ENCODE peak calls at places on chromosome 17, in six cellular contexts. One of them, this sample, is unnamed. For H3K27me3, the result is how much of the 10 kb centered on the place peaks cover.

GRCh38 chr17:77810536-77810935 is 148.0 kb upstream of the TNRC6C start:
- DNase-seq in pancreas: no peak
- DNase-seq in heart right ventricle: peak
- DNase-seq in upper lobe of right lung: no peak
- DNase-seq in DND-41: no peak
- DNase-seq in adrenal gland: peak
- DNase-seq in this sample: no peak

GRCh38 chr17:37148171-37148570 is 199.4 kb downstream of the AATF start:
- DNase-seq in pancreas: no peak
- DNase-seq in heart right ventricle: peak
- DNase-seq in upper lobe of right lung: no peak
- DNase-seq in DND-41: no peak
- DNase-seq in adrenal gland: no peak
- DNase-seq in this sample: no peak

GRCh38 chr17:21510686-21511367 is 134.7 kb downstream of the KCNJ12 start:
- DNase-seq in pancreas: no peak
- DNase-seq in heart right ventricle: no peak
- DNase-seq in upper lobe of right lung: no peak
- DNase-seq in DND-41: no peak
- DNase-seq in adrenal gland: no peak
- DNase-seq in this sample: no peak

GRCh38 chr17:13074026-13074425 is 56.2 kb upstream of the ELAC2 start:
- DNase-seq in pancreas: no peak
- DNase-seq in heart right ventricle: no peak
- DNase-seq in upper lobe of right lung: no peak
- DNase-seq in DND-41: no peak
- DNase-seq in adrenal gland: no peak
- DNase-seq in this sample: peak

GRCh38 chr17:27807567-27808470 is 7.5 kb upstream of the NOS2 start:
- DNase-seq in pancreas: no peak
- DNase-seq in heart right ventricle: peak
- DNase-seq in upper lobe of right lung: no peak
- DNase-seq in DND-41: peak
- DNase-seq in adrenal gland: no peak
- DNase-seq in this sample: no peak

GRCh38 chr17:63086483-63087185 is 120.6 kb downstream of the TANC2 start:
- DNase-seq in pancreas: no peak
- DNase-seq in heart right ventricle: no peak
- DNase-seq in upper lobe of right lung: no peak
- DNase-seq in DND-41: no peak
- DNase-seq in adrenal gland: no peak
- DNase-seq in this sample: no peak

GRCh38 chr17:3295632-3296031 is 2.5 kb downstream of the OR3A1 start:
- DNase-seq in pancreas: no peak
- DNase-seq in heart right ventricle: no peak
- DNase-seq in upper lobe of right lung: no peak
- DNase-seq in DND-41: no peak
- DNase-seq in adrenal gland: no peak
- DNase-seq in this sample: no peak

GRCh38 chr17:21400816-21401593 is 24.8 kb downstream of the KCNJ12 start:
- DNase-seq in pancreas: peak
- DNase-seq in heart right ventricle: no peak
- DNase-seq in upper lobe of right lung: no peak
- DNase-seq in DND-41: no peak
- DNase-seq in adrenal gland: no peak
- DNase-seq in this sample: no peak

GRCh38 chr17:66964930-66965800 is 658 bp downstream of the CACNG4 start:
- DNase-seq in pancreas: peak
- DNase-seq in heart right ventricle: no peak
- DNase-seq in upper lobe of right lung: no peak
- DNase-seq in DND-41: no peak
- DNase-seq in adrenal gland: no peak
- DNase-seq in this sample: no peak

GRCh38 chr17:4565209-4566141 is 5.1 kb upstream of the GGT6 start:
- DNase-seq in pancreas: peak
- DNase-seq in heart right ventricle: peak
- DNase-seq in upper lobe of right lung: peak
- DNase-seq in DND-41: peak
- DNase-seq in adrenal gland: peak
- DNase-seq in this sample: peak

GRCh38 chr17:42317256-42317966 is 29.1 kb downstream of the STAT5A start:
- DNase-seq in pancreas: no peak
- DNase-seq in heart right ventricle: no peak
- DNase-seq in upper lobe of right lung: no peak
- DNase-seq in DND-41: no peak
- DNase-seq in adrenal gland: no peak
- DNase-seq in this sample: no peak

DNA sequence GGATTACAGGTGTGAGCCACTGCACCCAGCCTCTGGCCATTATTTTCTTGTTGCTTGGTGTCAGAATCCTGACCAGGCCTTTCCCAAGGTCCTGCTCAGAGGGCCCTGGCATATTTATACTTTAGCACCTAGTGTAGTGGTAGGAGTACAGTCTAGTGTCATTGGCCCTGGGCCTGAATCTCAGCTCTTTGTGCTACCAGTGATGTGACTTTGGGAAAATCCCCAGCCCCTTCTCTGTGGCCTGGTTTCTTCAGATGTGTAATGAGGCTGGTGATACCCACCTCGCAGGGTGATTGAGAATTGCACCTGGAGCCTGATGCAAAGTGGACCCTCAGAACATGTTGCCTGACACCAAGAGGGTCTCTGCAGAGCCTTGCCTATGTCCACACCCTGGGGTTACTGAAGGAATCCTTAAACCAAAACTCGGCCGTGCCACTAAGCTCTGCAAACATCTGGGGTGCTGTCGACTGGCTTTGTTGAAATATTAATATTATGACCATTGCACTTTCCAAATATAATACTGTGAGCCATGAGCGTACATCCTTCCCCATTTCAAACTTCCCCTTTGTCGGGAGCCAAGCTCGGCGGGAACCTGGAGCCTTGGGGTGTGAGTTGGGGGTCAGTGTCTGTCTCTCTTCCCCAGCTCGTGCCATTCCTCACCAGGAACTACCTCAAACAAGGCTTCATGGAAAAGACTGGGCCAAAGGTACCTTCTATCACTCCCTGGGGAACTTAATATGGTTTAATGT is 18.0 kb upstream of the RNF135 start:
- DNase-seq in pancreas: no peak
- DNase-seq in heart right ventricle: no peak
- DNase-seq in upper lobe of right lung: no peak
- DNase-seq in DND-41: no peak
- DNase-seq in adrenal gland: peak
- DNase-seq in this sample: no peak
- H3K27ac ChIP-seq in pancreas: no peak
- H3K27ac ChIP-seq in heart right ventricle: no peak
- H3K27ac ChIP-seq in upper lobe of right lung: peak
- H3K27ac ChIP-seq in DND-41: no peak
- H3K27ac ChIP-seq in adrenal gland: peak
- H3K27ac ChIP-seq in this sample: no peak

GRCh38 chr17:29620271-29620670 is 2.4 kb downstream of the CORO6 start:
- DNase-seq in pancreas: peak
- DNase-seq in heart right ventricle: no peak
- DNase-seq in upper lobe of right lung: peak
- DNase-seq in DND-41: no peak
- DNase-seq in adrenal gland: no peak
- DNase-seq in this sample: peak
- H3K27me3 ChIP-seq in pancreas: under half
- H3K27me3 ChIP-seq in heart right ventricle: under half
- H3K27me3 ChIP-seq in upper lobe of right lung: under half
- H3K27me3 ChIP-seq in DND-41: under half
- H3K27me3 ChIP-seq in adrenal gland: under half
- H3K27me3 ChIP-seq in this sample: under half

GRCh38 chr17:8602679-8603078 is 27.8 kb downstream of the MYH10 start:
- DNase-seq in pancreas: no peak
- DNase-seq in heart right ventricle: no peak
- DNase-seq in upper lobe of right lung: no peak
- DNase-seq in DND-41: no peak
- DNase-seq in adrenal gland: no peak
- DNase-seq in this sample: no peak

GRCh38 chr17:8593276-8593675 is 37.2 kb downstream of the MYH10 start:
- DNase-seq in pancreas: no peak
- DNase-seq in heart right ventricle: no peak
- DNase-seq in upper lobe of right lung: no peak
- DNase-seq in DND-41: no peak
- DNase-seq in adrenal gland: no peak
- DNase-seq in this sample: no peak

GRCh38 chr17:8599351-8600011 is 31.0 kb downstream of the MYH10 start:
- DNase-seq in pancreas: no peak
- DNase-seq in heart right ventricle: no peak
- DNase-seq in upper lobe of right lung: no peak
- DNase-seq in DND-41: no peak
- DNase-seq in adrenal gland: no peak
- DNase-seq in this sample: no peak

GRCh38 chr17:8593830-8594229 is 36.7 kb downstream of the MYH10 start:
- DNase-seq in pancreas: no peak
- DNase-seq in heart right ventricle: no peak
- DNase-seq in upper lobe of right lung: no peak
- DNase-seq in DND-41: no peak
- DNase-seq in adrenal gland: no peak
- DNase-seq in this sample: no peak

GRCh38 chr17:8598913-8599312 is 31.6 kb downstream of the MYH10 start:
- DNase-seq in pancreas: no peak
- DNase-seq in heart right ventricle: no peak
- DNase-seq in upper lobe of right lung: no peak
- DNase-seq in DND-41: no peak
- DNase-seq in adrenal gland: no peak
- DNase-seq in this sample: no peak
- H3K27ac ChIP-seq in pancreas: no peak
- H3K27ac ChIP-seq in heart right ventricle: no peak
- H3K27ac ChIP-seq in upper lobe of right lung: no peak
- H3K27ac ChIP-seq in DND-41: no peak
- H3K27ac ChIP-seq in adrenal gland: no peak
- H3K27ac ChIP-seq in this sample: no peak

GRCh38 chr17:43615952-43616351 is 45.8 kb downstream of the MEOX1 start:
- DNase-seq in pancreas: no peak
- DNase-seq in heart right ventricle: no peak
- DNase-seq in upper lobe of right lung: no peak
- DNase-seq in DND-41: no peak
- DNase-seq in adrenal gland: no peak
- DNase-seq in this sample: no peak
- H3K27me3 ChIP-seq in pancreas: under half
- H3K27me3 ChIP-seq in heart right ventricle: under half
- H3K27me3 ChIP-seq in upper lobe of right lung: under half
- H3K27me3 ChIP-seq in DND-41: under half
- H3K27me3 ChIP-seq in adrenal gland: under half
- H3K27me3 ChIP-seq in this sample: under half

GRCh38 chr17:59807892-59808509 is 84.7 kb downstream of the TUBD1 start:
- DNase-seq in pancreas: no peak
- DNase-seq in heart right ventricle: no peak
- DNase-seq in upper lobe of right lung: no peak
- DNase-seq in DND-41: no peak
- DNase-seq in adrenal gland: no peak
- DNase-seq in this sample: no peak
- H3K27ac ChIP-seq in pancreas: no peak
- H3K27ac ChIP-seq in heart right ventricle: peak
- H3K27ac ChIP-seq in upper lobe of right lung: peak
- H3K27ac ChIP-seq in DND-41: no peak
- H3K27ac ChIP-seq in adrenal gland: no peak
- H3K27ac ChIP-seq in this sample: no peak

DNA sequence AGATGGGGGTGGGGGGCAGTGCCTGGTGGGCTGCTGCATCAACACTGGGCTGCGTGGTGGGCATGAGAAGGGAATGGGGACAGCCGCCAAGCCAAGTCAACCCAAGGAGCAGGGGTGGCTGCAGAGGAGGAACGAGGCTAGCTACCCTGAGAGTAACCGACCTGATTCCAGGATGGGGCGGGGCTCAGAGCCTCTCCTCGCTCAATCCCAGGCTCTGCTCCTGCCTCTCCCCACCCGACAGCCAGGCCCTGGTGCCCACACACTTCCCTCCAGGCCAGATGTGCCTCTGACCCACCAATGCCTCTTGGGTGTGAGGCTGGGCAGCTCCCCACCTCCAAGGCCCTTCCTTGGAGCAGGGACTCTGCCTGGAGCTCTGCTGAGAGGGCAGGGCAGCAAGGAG is 2.7 kb downstream of the NPTX1 start:
- DNase-seq in pancreas: peak
- DNase-seq in heart right ventricle: no peak
- DNase-seq in upper lobe of right lung: no peak
- DNase-seq in DND-41: no peak
- DNase-seq in adrenal gland: no peak
- DNase-seq in this sample: no peak
- H3K27me3 ChIP-seq in pancreas: under half
- H3K27me3 ChIP-seq in heart right ventricle: half or more
- H3K27me3 ChIP-seq in upper lobe of right lung: half or more
- H3K27me3 ChIP-seq in DND-41: under half
- H3K27me3 ChIP-seq in adrenal gland: under half
- H3K27me3 ChIP-seq in this sample: under half

GRCh38 chr17:38894276-38894675 is 24.4 kb downstream of the LASP1 start:
- DNase-seq in pancreas: no peak
- DNase-seq in heart right ventricle: no peak
- DNase-seq in upper lobe of right lung: no peak
- DNase-seq in DND-41: no peak
- DNase-seq in adrenal gland: peak
- DNase-seq in this sample: no peak

GRCh38 chr17:38893113-38893512 is 23.3 kb downstream of the LASP1 start:
- DNase-seq in pancreas: no peak
- DNase-seq in heart right ventricle: no peak
- DNase-seq in upper lobe of right lung: no peak
- DNase-seq in DND-41: no peak
- DNase-seq in adrenal gland: no peak
- DNase-seq in this sample: no peak

GRCh38 chr17:38892083-38892482 is 22.2 kb downstream of the LASP1 start:
- DNase-seq in pancreas: no peak
- DNase-seq in heart right ventricle: no peak
- DNase-seq in upper lobe of right lung: no peak
- DNase-seq in DND-41: no peak
- DNase-seq in adrenal gland: no peak
- DNase-seq in this sample: no peak

GRCh38 chr17:38892620-38893019 is 22.8 kb downstream of the LASP1 start:
- DNase-seq in pancreas: no peak
- DNase-seq in heart right ventricle: no peak
- DNase-seq in upper lobe of right lung: no peak
- DNase-seq in DND-41: no peak
- DNase-seq in adrenal gland: no peak
- DNase-seq in this sample: no peak

GRCh38 chr17:38893612-38894011 is 23.8 kb downstream of the LASP1 start:
- DNase-seq in pancreas: no peak
- DNase-seq in heart right ventricle: no peak
- DNase-seq in upper lobe of right lung: peak
- DNase-seq in DND-41: no peak
- DNase-seq in adrenal gland: peak
- DNase-seq in this sample: no peak
- H3K27ac ChIP-seq in pancreas: peak
- H3K27ac ChIP-seq in heart right ventricle: peak
- H3K27ac ChIP-seq in upper lobe of right lung: peak
- H3K27ac ChIP-seq in DND-41: no peak
- H3K27ac ChIP-seq in adrenal gland: peak
- H3K27ac ChIP-seq in this sample: no peak

DNA sequence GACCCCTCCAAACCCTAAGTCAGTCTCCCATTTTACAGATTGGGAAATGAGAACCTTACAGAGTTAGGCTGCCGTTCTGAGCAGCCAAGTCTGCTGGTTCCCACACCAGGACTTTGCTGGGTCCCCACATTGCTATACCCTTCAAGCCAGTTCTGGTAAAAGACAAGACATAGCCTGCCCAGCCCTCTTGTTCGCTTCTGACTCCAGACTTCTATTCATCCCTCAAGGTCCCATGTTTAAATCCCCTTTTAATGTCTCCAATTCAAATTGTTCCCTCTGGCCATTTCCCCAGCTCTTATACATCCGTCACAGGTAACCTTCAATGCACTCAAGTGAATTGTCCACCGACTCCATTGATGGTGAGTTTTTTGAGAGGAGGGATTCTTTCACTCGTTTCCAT is 30.2 kb downstream of the WNT3 start:
- DNase-seq in pancreas: no peak
- DNase-seq in heart right ventricle: no peak
- DNase-seq in upper lobe of right lung: no peak
- DNase-seq in DND-41: no peak
- DNase-seq in adrenal gland: no peak
- DNase-seq in this sample: no peak
- H3K27me3 ChIP-seq in pancreas: under half
- H3K27me3 ChIP-seq in heart right ventricle: under half
- H3K27me3 ChIP-seq in upper lobe of right lung: under half
- H3K27me3 ChIP-seq in DND-41: under half
- H3K27me3 ChIP-seq in adrenal gland: under half
- H3K27me3 ChIP-seq in this sample: under half